ENCODE peak calls at places on chromosomes 13 and 19, in eight cellular contexts. One of them, this sample, is unnamed.
A peak's percentile ranks its signal among the peaks of the same experiment; 100 is the strongest.

GRCh38 chr19:40414536-40415535 is 1.7 kb upstream of the PRX start:
- DNase-seq in cardiac fibroblast: no peak
- DNase-seq in IMR-90: no peak
- DNase-seq in uterus: no peak
- DNase-seq in heart left ventricle: peak; percentile 50
- DNase-seq in lung: no peak
- DNase-seq in GM06990: no peak
- DNase-seq in K562: no peak
- DNase-seq in this sample: no peak

GRCh38 chr19:5086725-5087439 is 118.0 kb downstream of the KDM4B start:
- DNase-seq in lung: no peak
- DNase-seq in uterus: no peak
- DNase-seq in K562: no peak
- DNase-seq in GM06990: no peak
- DNase-seq in IMR-90: no peak
- DNase-seq in heart left ventricle: no peak
- DNase-seq in cardiac fibroblast: no peak
- DNase-seq in this sample: no peak

GRCh38 chr19:43439183-43440063 is 24.7 kb downstream of the TEX101 start:
- DNase-seq in cardiac fibroblast: peak; percentile 46
- DNase-seq in IMR-90: no peak
- DNase-seq in K562: no peak
- DNase-seq in lung: no peak
- DNase-seq in uterus: no peak
- DNase-seq in heart left ventricle: no peak
- DNase-seq in GM06990: peak; percentile 16
- DNase-seq in this sample: no peak

GRCh38 chr13:108961542-108962125 is 332.2 kb downstream of the MYO16 start:
- DNase-seq in uterus: no peak
- DNase-seq in K562: peak; percentile 42
- DNase-seq in IMR-90: peak; percentile 62
- DNase-seq in GM06990: peak; percentile 8
- DNase-seq in cardiac fibroblast: peak; percentile 74
- DNase-seq in lung: no peak
- DNase-seq in heart left ventricle: no peak
- DNase-seq in this sample: no peak

GRCh38 chr19:5990289-5990797 is 12.4 kb upstream of the RANBP3 start:
- DNase-seq in IMR-90: no peak
- DNase-seq in uterus: no peak
- DNase-seq in K562: peak; percentile 84
- DNase-seq in lung: no peak
- DNase-seq in heart left ventricle: no peak
- DNase-seq in cardiac fibroblast: no peak
- DNase-seq in GM06990: no peak
- DNase-seq in this sample: no peak

GRCh38 chr13:26449063-26449848 is 108.2 kb upstream of the WASF3 start:
- DNase-seq in uterus: no peak
- DNase-seq in K562: no peak
- DNase-seq in GM06990: no peak
- DNase-seq in cardiac fibroblast: no peak
- DNase-seq in heart left ventricle: no peak
- DNase-seq in IMR-90: peak; percentile 7
- DNase-seq in lung: no peak
- DNase-seq in this sample: no peak

GRCh38 chr19:4744451-4745170 is 21.0 kb upstream of the DPP9 start:
- DNase-seq in heart left ventricle: no peak
- DNase-seq in K562: peak; percentile 45
- DNase-seq in lung: no peak
- DNase-seq in cardiac fibroblast: peak; percentile 96
- DNase-seq in GM06990: no peak
- DNase-seq in IMR-90: peak; percentile 95
- DNase-seq in uterus: peak; percentile 87
- DNase-seq in this sample: no peak

GRCh38 chr13:98482476-98483444 is 94.1 kb downstream of the STK24 start:
- DNase-seq in K562: no peak
- DNase-seq in lung: peak; percentile 57
- DNase-seq in uterus: no peak
- DNase-seq in GM06990: peak; percentile 46
- DNase-seq in heart left ventricle: peak; percentile 87
- DNase-seq in cardiac fibroblast: peak; percentile 85
- DNase-seq in IMR-90: peak; percentile 74
- DNase-seq in this sample: no peak

GRCh38 chr13:110006304-110006703 is 219.9 kb upstream of the IRS2 start:
- DNase-seq in heart left ventricle: no peak
- DNase-seq in cardiac fibroblast: peak; percentile 46
- DNase-seq in lung: no peak
- DNase-seq in IMR-90: peak; percentile 32
- DNase-seq in K562: no peak
- DNase-seq in GM06990: no peak
- DNase-seq in uterus: peak; percentile 35
- DNase-seq in this sample: no peak

GRCh38 chr13:33106656-33107402 is 90.6 kb downstream of the KL start:
- DNase-seq in cardiac fibroblast: no peak
- DNase-seq in GM06990: no peak
- DNase-seq in K562: no peak
- DNase-seq in uterus: no peak
- DNase-seq in lung: no peak
- DNase-seq in IMR-90: peak; percentile 62
- DNase-seq in heart left ventricle: no peak
- DNase-seq in this sample: no peak

GRCh38 chr13:99866781-99867180 is 104.8 kb downstream of the ZIC5 start:
- DNase-seq in lung: no peak
- DNase-seq in cardiac fibroblast: no peak
- DNase-seq in K562: no peak
- DNase-seq in heart left ventricle: no peak
- DNase-seq in uterus: no peak
- DNase-seq in IMR-90: no peak
- DNase-seq in GM06990: no peak
- DNase-seq in this sample: no peak

GRCh38 chr19:42322305-42322704 is 3.1 kb upstream of the MEGF8 start:
- DNase-seq in cardiac fibroblast: no peak
- DNase-seq in K562: no peak
- DNase-seq in IMR-90: no peak
- DNase-seq in GM06990: no peak
- DNase-seq in uterus: no peak
- DNase-seq in heart left ventricle: no peak
- DNase-seq in lung: no peak
- DNase-seq in this sample: no peak

GRCh38 chr13:90362718-90363117 is 984.8 kb upstream of the MIR17HG start:
- DNase-seq in IMR-90: peak; percentile 0
- DNase-seq in heart left ventricle: no peak
- DNase-seq in lung: no peak
- DNase-seq in K562: no peak
- DNase-seq in cardiac fibroblast: peak; percentile 26
- DNase-seq in uterus: no peak
- DNase-seq in GM06990: no peak
- DNase-seq in this sample: no peak

DNA sequence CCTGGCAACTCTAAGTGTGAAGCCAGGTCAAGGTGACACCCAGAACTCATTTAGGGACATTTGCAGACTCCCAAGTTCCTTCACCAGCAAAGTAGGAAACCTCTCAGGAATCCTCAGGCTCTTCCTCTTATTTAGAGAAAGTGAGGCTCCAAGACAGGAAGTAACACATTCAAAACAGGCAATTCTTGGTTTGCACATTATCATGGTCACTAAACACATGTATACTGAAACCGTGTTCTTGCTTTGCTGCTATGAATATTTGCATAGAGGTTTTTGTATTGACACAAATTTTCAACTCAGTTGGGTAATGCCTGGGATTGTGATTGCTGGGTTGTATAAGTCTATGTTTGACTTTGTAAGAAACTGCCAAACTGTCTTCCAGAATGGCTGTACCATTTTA is 13.2 kb upstream of the URI1 start:
- DNase-seq in uterus: no peak
- DNase-seq in GM06990: peak; percentile 56
- DNase-seq in heart left ventricle: no peak
- DNase-seq in IMR-90: no peak
- DNase-seq in lung: no peak
- DNase-seq in cardiac fibroblast: no peak
- DNase-seq in K562: no peak
- DNase-seq in this sample: no peak
- H3K4me3 ChIP-seq in uterus: no peak overlapping the region
- H3K4me3 ChIP-seq in GM06990: peak overlapping the region; percentile 45
- H3K4me3 ChIP-seq in heart left ventricle: no peak overlapping the region
- H3K4me3 ChIP-seq in IMR-90: no peak overlapping the region
- H3K4me3 ChIP-seq in lung: no peak overlapping the region
- H3K4me3 ChIP-seq in cardiac fibroblast: no peak overlapping the region
- H3K4me3 ChIP-seq in K562: no peak overlapping the region
- H3K4me3 ChIP-seq in this sample: no peak overlapping the region

GRCh38 chr13:65613004-65613403 is 1617.1 kb downstream of the PCDH9 start:
- DNase-seq in uterus: no peak
- DNase-seq in heart left ventricle: no peak
- DNase-seq in K562: peak; percentile 4
- DNase-seq in cardiac fibroblast: no peak
- DNase-seq in lung: no peak
- DNase-seq in IMR-90: no peak
- DNase-seq in GM06990: no peak
- DNase-seq in this sample: no peak
- TF ChIP-seq CTCF in uterus: no peak
- TF ChIP-seq CTCF in heart left ventricle: no peak
- TF ChIP-seq CTCF in K562: no peak
- TF ChIP-seq CTCF in cardiac fibroblast: peak; percentile 29
- TF ChIP-seq CTCF in lung: no peak
- TF ChIP-seq CTCF in IMR-90: no peak
- TF ChIP-seq CTCF in GM06990: no peak
- TF ChIP-seq CTCF in this sample: peak; percentile 29

DNA sequence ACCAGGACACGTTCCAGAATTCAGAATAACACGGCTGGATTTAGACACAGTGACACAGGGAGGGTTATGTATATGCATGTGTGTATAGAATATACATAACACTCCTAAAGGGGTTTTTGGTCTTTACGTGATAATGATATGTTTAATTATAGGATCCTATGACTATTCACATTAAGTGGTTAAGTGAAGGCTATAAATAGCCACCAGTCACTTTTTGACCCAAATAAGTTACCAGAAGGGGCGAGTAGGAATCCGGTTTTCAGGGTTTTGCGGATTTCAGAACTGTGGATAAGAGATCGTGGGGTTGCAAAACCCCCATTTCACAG is 6.9 kb downstream of the ANGPTL6 start:
- DNase-seq in IMR-90: no peak
- DNase-seq in uterus: no peak
- DNase-seq in lung: no peak
- DNase-seq in K562: no peak
- DNase-seq in cardiac fibroblast: no peak
- DNase-seq in GM06990: no peak
- DNase-seq in heart left ventricle: no peak
- DNase-seq in this sample: no peak
- H3K4me3 ChIP-seq in IMR-90: peak overlapping the region; percentile 18
- H3K4me3 ChIP-seq in uterus: peak overlapping the region; percentile 18
- H3K4me3 ChIP-seq in lung: no peak overlapping the region
- H3K4me3 ChIP-seq in K562: peak overlapping the region; percentile 9
- H3K4me3 ChIP-seq in cardiac fibroblast: no peak overlapping the region
- H3K4me3 ChIP-seq in GM06990: peak overlapping the region; percentile 10
- H3K4me3 ChIP-seq in heart left ventricle: no peak overlapping the region
- H3K4me3 ChIP-seq in this sample: peak overlapping the region; percentile 40

GRCh38 chr19:33249740-33250366 is 24.2 kb upstream of the SLC7A10 start:
- DNase-seq in GM06990: no peak
- DNase-seq in IMR-90: no peak
- DNase-seq in cardiac fibroblast: no peak
- DNase-seq in lung: no peak
- DNase-seq in heart left ventricle: no peak
- DNase-seq in K562: no peak
- DNase-seq in uterus: no peak
- DNase-seq in this sample: no peak

GRCh38 chr19:33248553-33248953 is 22.9 kb upstream of the SLC7A10 start:
- DNase-seq in heart left ventricle: peak; percentile 21
- DNase-seq in IMR-90: no peak
- DNase-seq in uterus: no peak
- DNase-seq in cardiac fibroblast: no peak
- DNase-seq in GM06990: no peak
- DNase-seq in lung: no peak
- DNase-seq in K562: no peak
- DNase-seq in this sample: no peak

GRCh38 chr19:33248104-33248503 is 22.5 kb upstream of the SLC7A10 start:
- DNase-seq in cardiac fibroblast: no peak
- DNase-seq in uterus: no peak
- DNase-seq in IMR-90: no peak
- DNase-seq in heart left ventricle: peak; percentile 51
- DNase-seq in lung: no peak
- DNase-seq in K562: no peak
- DNase-seq in GM06990: no peak
- DNase-seq in this sample: no peak

GRCh38 chr19:33250500-33250899 is 24.9 kb upstream of the SLC7A10 start:
- DNase-seq in cardiac fibroblast: no peak
- DNase-seq in lung: no peak
- DNase-seq in GM06990: no peak
- DNase-seq in uterus: no peak
- DNase-seq in K562: no peak
- DNase-seq in IMR-90: no peak
- DNase-seq in heart left ventricle: no peak
- DNase-seq in this sample: no peak

GRCh38 chr19:33248954-33249613 is 23.4 kb upstream of the SLC7A10 start:
- DNase-seq in cardiac fibroblast: no peak
- DNase-seq in K562: no peak
- DNase-seq in IMR-90: no peak
- DNase-seq in lung: no peak
- DNase-seq in GM06990: no peak
- DNase-seq in uterus: no peak
- DNase-seq in heart left ventricle: peak; percentile 79
- DNase-seq in this sample: no peak
- TF ChIP-seq CTCF in cardiac fibroblast: no peak
- TF ChIP-seq CTCF in K562: no peak
- TF ChIP-seq CTCF in IMR-90: no peak
- TF ChIP-seq CTCF in lung: no peak
- TF ChIP-seq CTCF in GM06990: no peak
- TF ChIP-seq CTCF in uterus: no peak
- TF ChIP-seq CTCF in heart left ventricle: no peak
- TF ChIP-seq CTCF in this sample: no peak

DNA sequence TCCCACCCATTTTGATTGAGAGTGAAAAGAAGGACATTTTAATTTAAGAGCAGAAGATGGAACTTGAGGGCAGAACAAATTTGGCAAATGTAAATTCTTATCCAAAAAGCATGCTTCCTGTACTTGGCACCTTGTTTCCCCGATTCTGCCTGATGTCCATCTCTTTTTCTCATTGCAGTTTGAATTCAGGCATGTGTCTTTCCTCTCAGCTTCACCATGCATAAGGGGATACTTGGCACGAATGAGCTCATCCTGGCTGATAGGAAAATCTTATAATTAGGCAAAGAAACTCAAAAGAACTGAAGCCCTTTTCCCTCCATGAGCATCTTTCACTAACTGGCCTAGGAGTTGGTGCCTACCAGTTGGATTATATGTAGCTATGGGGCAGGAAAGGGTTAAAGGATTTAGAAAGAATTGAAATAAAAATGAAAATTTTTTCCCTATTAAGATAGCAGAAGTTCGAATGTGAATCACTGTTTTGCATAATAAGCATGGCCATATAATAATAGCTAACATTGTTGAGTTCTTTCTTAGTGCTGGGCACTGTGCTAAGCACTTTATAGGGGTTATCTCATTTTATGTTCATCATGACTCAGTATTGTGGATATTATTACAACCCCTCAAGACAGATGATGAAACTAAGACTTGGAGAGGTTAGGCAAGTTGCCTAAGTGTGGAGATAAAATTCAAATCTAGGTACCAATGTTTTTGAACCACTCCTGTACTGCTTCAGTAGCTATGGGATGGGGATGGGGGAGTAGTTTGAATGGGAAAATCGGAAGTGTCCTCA is 386.7 kb downstream of the KCNRG start:
- DNase-seq in IMR-90: peak; percentile 76
- DNase-seq in GM06990: no peak
- DNase-seq in lung: no peak
- DNase-seq in uterus: no peak
- DNase-seq in heart left ventricle: no peak
- DNase-seq in cardiac fibroblast: peak; percentile 72
- DNase-seq in K562: no peak
- DNase-seq in this sample: no peak
- H3K4me3 ChIP-seq in IMR-90: no peak overlapping the region
- H3K4me3 ChIP-seq in GM06990: no peak overlapping the region
- H3K4me3 ChIP-seq in lung: no peak overlapping the region
- H3K4me3 ChIP-seq in uterus: no peak overlapping the region
- H3K4me3 ChIP-seq in heart left ventricle: no peak overlapping the region
- H3K4me3 ChIP-seq in cardiac fibroblast: no peak overlapping the region
- H3K4me3 ChIP-seq in K562: no peak overlapping the region
- H3K4me3 ChIP-seq in this sample: no peak overlapping the region

This sample was measured in epithelial cell of proximal tubule.